ENCODE peak calls at places on chromosomes 3 and 15, in nine cellular contexts. S, E, M, F, H, X, A, K and W are unnamed samples.

GRCh38 chr3:5160926-5161858 is 26.3 kb upstream of the EDEM1 start:
- DNase-seq in M (peak; percentile 29), X (no peak), H (no peak), K (peak; percentile 22), F (no peak), A (no peak), S (no peak), E (no peak), W (peak; percentile 6)

GRCh38 chr3:10173926-10174435 is 9.3 kb downstream of the IRAK2 start:
- DNase-seq in F (peak; percentile 77), K (peak; percentile 99), X (peak; percentile 72), M (peak; percentile 92), E (peak; percentile 32), S (no peak), H (no peak), A (no peak), W (peak; percentile 97)

GRCh38 chr3:78846688-78847087 is 921.1 kb downstream of the ROBO1 start:
- DNase-seq in A (no peak), E (no peak), H (no peak), F (no peak), M (peak; percentile 67), S (no peak), K (peak; percentile 92), X (no peak), W (peak; percentile 41)

GRCh38 chr15:47876986-47877385 is 159.7 kb downstream of the SEMA6D start:
- DNase-seq in E (no peak), M (no peak), K (no peak), H (no peak), X (no peak), F (no peak), S (no peak), A (no peak), W (no peak)

GRCh38 chr15:58556028-58556361 is 124.2 kb downstream of the LIPC start:
- DNase-seq in F (no peak), E (no peak), K (no peak), A (no peak), H (no peak), S (no peak), M (no peak), X (no peak), W (no peak)

GRCh38 chr3:1082024-1082633 is 10.7 kb upstream of the CNTN6 start:
- DNase-seq in F (no peak), E (no peak), A (no peak), K (peak; percentile 37), X (peak; percentile 53), S (no peak), H (peak; percentile 21), M (peak; percentile 64), W (peak; percentile 58)

GRCh38 chr3:78917541-78917940 is 850.3 kb downstream of the ROBO1 start:
- DNase-seq in X (no peak), S (no peak), A (no peak), H (no peak), F (no peak), E (no peak), M (no peak), K (no peak), W (peak; percentile 30)

GRCh38 chr3:141797167-141797773 is 34.1 kb downstream of the GRK7 start:
- DNase-seq in E (peak; percentile 80), M (peak; percentile 45), K (peak; percentile 20), H (no peak), S (peak; percentile 31), A (peak; percentile 89), F (peak; percentile 33), X (peak; percentile 25), W (peak; percentile 67)

GRCh38 chr15:93485922-93486327 is 396.9 kb upstream of the RGMA start:
- DNase-seq in H (no peak), F (peak; percentile 66), M (peak; percentile 11), S (no peak), E (peak; percentile 37), A (no peak), X (peak; percentile 67), K (peak; percentile 54), W (no peak)

GRCh38 chr3:38005076-38006020 is 14.8 kb downstream of the VILL start:
- DNase-seq in E (peak; percentile 70), M (no peak), K (no peak), H (no peak), X (peak; percentile 65), S (no peak), A (peak; percentile 74), F (no peak), W (no peak)

GRCh38 chr3:101884776-101885175 is 35.5 kb downstream of the NFKBIZ start:
- DNase-seq in F (no peak), S (no peak), X (no peak), K (no peak), H (no peak), A (no peak), E (no peak), M (no peak), W (no peak)

GRCh38 chr15:44735482-44736260 is 657 bp upstream of the TRIM69 start:
- DNase-seq in H (no peak), X (peak; percentile 51), F (peak; percentile 54), K (no peak), E (no peak), A (no peak), S (no peak), M (no peak), W (peak; percentile 48)

GRCh38 chr15:71532994-71533393 is 277.4 kb upstream of the NR2E3 start:
- DNase-seq in X (no peak), K (no peak), E (no peak), F (no peak), M (peak; percentile 49), A (no peak), H (peak; percentile 27), S (no peak), W (peak; percentile 47)

GRCh38 chr3:5540532-5540931 is 353.0 kb downstream of the EDEM1 start:
- DNase-seq in E (no peak), M (no peak), K (no peak), S (no peak), F (no peak), X (no peak), A (no peak), H (no peak), W (no peak)

GRCh38 chr3:188128905-188129304 is 25.1 kb upstream of the LPP start:
- DNase-seq in H (no peak), S (no peak), E (no peak), M (no peak), F (no peak), K (no peak), A (no peak), X (no peak), W (no peak)

GRCh38 chr15:68335251-68335650 is 57.7 kb downstream of the FEM1B start:
- DNase-seq in A (peak; percentile 81), X (no peak), H (no peak), S (no peak), K (peak; percentile 14), F (no peak), E (no peak), M (no peak), W (no peak)

GRCh38 chr15:64443016-64443415 is 17.4 kb upstream of the ZNF609 start:
- DNase-seq in E (no peak), X (no peak), H (no peak), F (no peak), K (peak; percentile 54), A (no peak), M (peak; percentile 37), S (no peak), W (no peak)
- H3K4me3 ChIP-seq in E (no peak overlapping the region), X (no peak overlapping the region), H (no peak overlapping the region), F (no peak overlapping the region), K (no peak overlapping the region), A (no peak overlapping the region), M (no peak overlapping the region), S (no peak overlapping the region), W (no peak overlapping the region)

DNA sequence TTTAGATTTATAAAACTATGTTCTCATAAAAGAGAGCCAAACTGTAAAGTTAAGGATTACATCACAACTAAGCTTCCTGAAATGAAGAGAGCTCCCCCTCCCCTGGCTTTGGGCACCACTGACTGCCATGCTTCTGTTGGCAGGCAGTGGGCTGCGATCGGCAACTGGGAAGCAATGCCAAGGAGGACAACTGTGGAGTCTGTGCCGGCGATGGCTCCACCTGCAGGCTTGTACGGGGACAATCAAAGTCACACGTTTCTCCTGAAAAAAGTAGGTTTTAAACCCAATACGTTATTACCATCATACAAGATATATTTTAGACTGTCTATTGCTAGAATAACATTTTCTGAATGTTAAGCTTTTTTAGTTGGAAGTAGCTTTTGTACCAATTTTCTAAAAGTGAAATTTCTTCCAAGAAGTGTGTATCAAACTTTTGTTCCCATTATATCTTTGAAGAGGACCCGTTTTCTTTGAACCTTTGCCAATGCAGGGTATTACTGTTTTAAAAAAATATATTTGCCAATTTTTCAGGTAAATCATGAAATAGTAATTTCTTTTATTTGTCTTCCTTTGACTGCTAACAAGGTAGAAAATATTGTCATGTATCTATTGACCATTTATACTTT is 184.1 kb downstream of the ADAMTSL3 start:
- DNase-seq in H (peak; percentile 3), E (peak; percentile 48), K (no peak), M (no peak), X (no peak), S (no peak), F (no peak), A (no peak), W (peak; percentile 44)
- TF ChIP-seq CTCF in H (peak; percentile 72), E (peak; percentile 53), K (peak; percentile 46), M (peak; percentile 47), X (peak; percentile 46), S (no peak), F (no peak), A (peak; percentile 11), W (peak; percentile 51)

DNA sequence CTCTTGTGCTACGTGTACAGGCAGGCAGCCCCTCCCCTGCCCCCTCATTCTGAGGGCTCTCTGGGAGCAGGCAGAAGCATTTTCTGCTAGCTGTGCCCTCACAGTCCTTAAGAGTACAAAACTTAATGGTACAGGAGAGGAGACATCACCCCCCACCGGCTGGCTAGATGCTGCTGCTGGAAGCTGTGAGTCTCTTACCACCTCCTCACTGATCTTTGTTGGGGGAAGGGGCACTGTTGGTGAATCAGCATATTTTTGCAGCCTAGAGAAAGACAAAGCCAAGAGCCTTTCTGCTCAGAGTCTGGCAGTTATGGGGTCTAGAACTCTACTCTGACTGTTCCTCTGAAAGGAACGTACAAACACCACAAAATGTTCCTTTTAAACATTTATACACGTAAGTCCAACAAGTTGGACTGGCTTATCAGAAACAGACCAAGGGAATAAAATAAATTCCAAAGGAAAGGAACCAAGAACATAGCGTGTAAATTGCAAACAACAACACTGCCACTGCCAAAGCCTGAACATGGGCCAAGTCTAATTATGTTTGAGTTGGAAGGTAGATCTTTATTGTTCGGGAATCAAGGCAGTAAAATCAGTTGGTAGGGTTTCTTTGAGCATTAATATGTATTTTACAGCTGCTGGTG is 27.2 kb downstream of the CLK3 start:
- DNase-seq in M (peak; percentile 74), A (no peak), K (peak; percentile 68), X (no peak), H (no peak), E (no peak), F (no peak), S (no peak), W (peak; percentile 31)
- H3K4me3 ChIP-seq in M (no peak overlapping the region), A (no peak overlapping the region), K (no peak overlapping the region), X (no peak overlapping the region), H (no peak overlapping the region), E (no peak overlapping the region), F (no peak overlapping the region), S (no peak overlapping the region), W (no peak overlapping the region)

DNA sequence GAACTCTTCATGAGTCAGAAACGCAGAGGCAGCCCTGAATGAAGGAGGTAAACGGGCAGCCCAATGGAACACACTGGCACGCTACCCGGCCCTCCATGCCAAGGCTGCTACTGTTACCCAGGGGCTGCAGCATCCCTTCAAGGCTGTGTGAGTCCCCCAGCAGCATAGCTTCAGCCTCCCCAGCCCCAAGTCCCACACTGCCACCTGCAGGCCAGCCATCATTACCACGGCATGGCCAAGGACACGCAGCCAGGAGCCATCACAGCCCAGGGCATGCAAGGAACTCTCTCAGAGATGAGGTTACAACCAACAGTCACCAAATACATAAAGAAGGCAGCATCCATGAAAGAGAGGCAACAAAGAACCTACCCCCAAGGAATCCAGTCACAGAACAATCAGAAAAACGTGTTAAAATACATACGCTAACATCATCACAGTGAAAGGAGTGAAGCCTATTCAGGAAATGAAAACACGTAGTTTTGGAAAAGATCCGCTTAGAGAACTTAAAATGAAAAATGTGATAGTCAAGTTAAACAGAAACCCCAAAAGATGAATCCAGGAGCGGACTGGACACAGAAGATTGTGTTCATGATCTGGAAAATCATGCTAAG is 22.4 kb downstream of the PLA2G4F start:
- DNase-seq in E (peak; percentile 46), M (peak; percentile 15), A (no peak), K (no peak), S (peak; percentile 23), X (no peak), H (peak; percentile 66), F (no peak), W (peak; percentile 50)
- TF ChIP-seq CTCF in E (peak; percentile 45), M (peak; percentile 56), A (no peak), K (peak; percentile 42), S (no peak), X (peak; percentile 15), H (peak; percentile 91), F (no peak), W (peak; percentile 72)